ENCODE peak calls at places on chromosomes 7 and 10, in seven cellular contexts. N is stimulated activated CD8-positive, alpha-beta memory T cell treated with anti-CD3 and anti-CD28 coated beads, Interleukin-4, amount 100 ng/mL, for 48 hours; E is activated CD4-positive, alpha-beta T cell treated with anti-CD3 and anti-CD28 coated beads for 36 hours; U is amygdala; K is HuH-7; L is CD4-positive, CD25-positive, alpha-beta regulatory T cell; D is naive thymus-derived CD8-positive, alpha-beta T cell. B is an unnamed sample.

GRCh38 chr7:16652888-16653287 is 6.9 kb downstream of the BZW2 start:
- DNase-seq in L (no peak), K (no peak), U (no peak), D (no peak), E (no peak), N (no peak), B (no peak)

GRCh38 chr7:83347836-83348482 is 185.3 kb upstream of the PCLO start:
- DNase-seq in U (no peak), N (no peak), E (no peak), D (no peak), K (peak), L (no peak), B (no peak)

GRCh38 chr10:66244953-66245352 is 680.9 kb upstream of the LRRTM3 start:
- DNase-seq in L (no peak), U (no peak), N (no peak), E (no peak), K (no peak), D (no peak), B (no peak)

GRCh38 chr7:16524332-16524731 is 2.3 kb upstream of the LRRC72 start:
- DNase-seq in D (no peak), L (no peak), E (no peak), K (no peak), N (no peak), U (no peak), B (no peak)

GRCh38 chr10:52066383-52066782 is 247.7 kb upstream of the DKK1 start:
- DNase-seq in N (no peak), L (no peak), E (no peak), U (no peak), D (no peak), K (peak), B (no peak)

GRCh38 chr7:6071406-6071805 is 40.2 kb downstream of the ANKRD61 start:
- DNase-seq in U (no peak), N (no peak), E (no peak), L (no peak), D (no peak), K (no peak), B (no peak)

GRCh38 chr10:17200885-17201164 is 647 bp downstream of the TRDMT1 start:
- DNase-seq in N (no peak), K (peak), U (no peak), E (peak), L (peak), D (no peak), B (no peak)

GRCh38 chr7:86961686-86962085 is 97.8 kb downstream of the ELAPOR2 start:
- DNase-seq in E (no peak), L (no peak), D (no peak), K (no peak), N (no peak), U (peak), B (no peak)

GRCh38 chr7:23000597-23001360 is 13.2 kb downstream of the HYCC1 start:
- DNase-seq in E (no peak), K (no peak), N (no peak), L (no peak), D (no peak), U (no peak), B (no peak)

GRCh38 chr10:21617267-21617666 is 83.2 kb downstream of the MLLT10 start:
- DNase-seq in D (no peak), N (no peak), K (no peak), U (no peak), E (no peak), L (no peak), B (no peak)

GRCh38 chr10:71124921-71125748 is 87.2 kb upstream of the UNC5B start:
- DNase-seq in N (no peak), D (no peak), U (no peak), L (no peak), E (no peak), K (no peak), B (no peak)

GRCh38 chr7:125670926-125671572 is 741.4 kb upstream of the POT1 start:
- DNase-seq in L (no peak), E (no peak), K (peak), N (no peak), D (no peak), U (no peak), B (no peak)

GRCh38 chr7:41134242-41134872 is 568.5 kb downstream of the INHBA start:
- DNase-seq in L (no peak), U (no peak), K (no peak), D (no peak), E (no peak), N (no peak), B (no peak)

GRCh38 chr10:3173173-3173878 is 744 bp upstream of the PITRM1 start:
- DNase-seq in D (no peak), E (peak), N (peak), K (peak), L (no peak), U (no peak), B (no peak)

GRCh38 chr10:87092861-87093460 is 1.7 kb downstream of the GLUD1 start:
- DNase-seq in E (peak), K (peak), D (no peak), U (no peak), N (peak), L (peak), B (peak)

GRCh38 chr7:22979861-22980260 is 34.1 kb downstream of the HYCC1 start:
- DNase-seq in K (no peak), E (no peak), N (no peak), L (no peak), D (no peak), U (no peak), B (no peak)

GRCh38 chr10:111511751-111512150 is 434.9 kb downstream of the ADRA2A start:
- DNase-seq in D (no peak), K (no peak), N (no peak), E (no peak), U (no peak), L (no peak), B (no peak)

GRCh38 chr10:63889756-63890155 is 368.6 kb downstream of the REEP3 start:
- DNase-seq in U (no peak), E (no peak), N (no peak), K (no peak), L (no peak), D (no peak), B (no peak)

GRCh38 chr7:141333459-141333858 is 217.8 kb upstream of the AGK start:
- DNase-seq in K (no peak), N (no peak), U (no peak), L (no peak), E (no peak), D (no peak), B (no peak)

GRCh38 chr7:5586279-5586962 is 162.8 kb upstream of the TNRC18 start:
- DNase-seq in E (no peak), D (no peak), L (no peak), K (no peak), U (no peak), N (no peak), B (no peak)

GRCh38 chr7:92135100-92135429 is 788 bp upstream of the CYP51A1 start:
- DNase-seq in E (no peak), N (peak), K (peak), U (no peak), D (no peak), L (no peak), B (no peak)

GRCh38 chr7:99379043-99379577 is 4.6 kb downstream of the ARPC1B start:
- DNase-seq in E (peak), K (peak), U (no peak), D (peak), N (peak), L (peak), B (peak)

GRCh38 chr7:7639847-7640220 is 718 bp upstream of the UMAD1 start:
- DNase-seq in N (no peak), L (peak), K (no peak), E (peak), U (no peak), D (peak), B (peak)

GRCh38 chr7:156577645-156578577 is 62.7 kb upstream of the RNF32 start:
- DNase-seq in U (no peak), D (no peak), K (no peak), N (no peak), L (no peak), E (no peak), B (no peak)

GRCh38 chr7:94400643-94401042 is 5.9 kb downstream of the COL1A2 start:
- DNase-seq in U (no peak), L (no peak), E (no peak), K (no peak), D (no peak), N (no peak), B (no peak)

GRCh38 chr7:18320971-18321567 is 174.5 kb upstream of the HDAC9 start:
- DNase-seq in N (no peak), D (no peak), K (peak), U (no peak), E (no peak), L (peak), B (no peak)

GRCh38 chr10:18710201-18710653 is 51.0 kb downstream of the ARL5B start:
- DNase-seq in U (no peak), E (no peak), D (no peak), K (no peak), N (no peak), L (no peak), B (no peak)

GRCh38 chr7:12638851-12639467 is 48.5 kb upstream of the ARL4A start:
- DNase-seq in U (no peak), D (no peak), N (no peak), L (peak), E (no peak), K (peak), B (no peak)

GRCh38 chr7:46450871-46451270 is 529.8 kb upstream of the IGFBP3 start:
- DNase-seq in E (no peak), K (no peak), U (no peak), L (no peak), D (no peak), N (no peak), B (no peak)

GRCh38 chr10:49056356-49056755 is 59.0 kb downstream of the VSTM4 start:
- DNase-seq in L (no peak), U (no peak), N (no peak), D (no peak), E (no peak), K (no peak), B (no peak)

GRCh38 chr10:48361201-48361600 is 54.7 kb downstream of the MAPK8 start:
- DNase-seq in N (no peak), E (no peak), D (no peak), U (no peak), L (no peak), K (no peak), B (no peak)

GRCh38 chr7:1703475-1704325 is 33.6 kb downstream of the ELFN1 start:
- DNase-seq in D (no peak), K (no peak), U (no peak), L (no peak), E (no peak), N (no peak), B (no peak)

GRCh38 chr10:5354068-5354467 is 10.7 kb upstream of the UCN3 start:
- DNase-seq in D (no peak), N (no peak), E (no peak), U (no peak), K (no peak), L (no peak), B (no peak)

GRCh38 chr10:102421645-102422585 is 1.3 kb downstream of the FBXL15 start:
- DNase-seq in N (peak), K (no peak), U (no peak), D (no peak), E (peak), L (no peak), B (no peak)

GRCh38 chr7:105806592-105807266 is 69.7 kb downstream of the ATXN7L1 start:
- DNase-seq in K (no peak), E (peak), U (no peak), L (peak), N (peak), D (no peak), B (peak)

GRCh38 chr7:98085674-98086073 is 21.0 kb upstream of the LMTK2 start:
- DNase-seq in K (no peak), U (no peak), E (no peak), N (no peak), D (no peak), L (no peak), B (no peak)